ENCODE peak calls at places on chromosomes 5 and 9, in four cellular contexts. W is tibial nerve; C is nephron progenitor cell; S is activated T-cell treated with anti-CD3 and anti-CD28 coated beads, Interleukin-2, amount 50 U/mL, for 24 hours. A is an unnamed sample.

GRCh38 chr5:62488531-62488930 is 76.0 kb downstream of the IPO11 start:
- DNase-seq in W (no peak), C (no peak), S (no peak), A (no peak)

GRCh38 chr5:158812381-158812780 is 287.3 kb downstream of the EBF1 start:
- DNase-seq in W (no peak), C (peak), S (peak), A (no peak)

GRCh38 chr5:153425914-153426313 is 64.6 kb upstream of the GRIA1 start:
- DNase-seq in W (no peak), C (no peak), S (no peak), A (peak)

GRCh38 chr9:110440161-110440560 is 102.5 kb upstream of the TXNDC8 start:
- DNase-seq in W (no peak), C (no peak), S (no peak), A (no peak)

GRCh38 chr9:13707635-13708410 is 428.3 kb upstream of the MPDZ start:
- DNase-seq in W (no peak), C (no peak), S (no peak), A (no peak)

GRCh38 chr9:79233542-79233941 is 338.2 kb upstream of the TLE4 start:
- DNase-seq in W (no peak), C (no peak), S (no peak), A (peak)

GRCh38 chr9:34783951-34784487 is 74.1 kb upstream of the CCL21 start:
- DNase-seq in W (no peak), C (no peak), S (no peak), A (no peak)

GRCh38 chr5:2027790-2028189 is 145.1 kb upstream of the IRX4 start:
- DNase-seq in W (no peak), C (no peak), S (no peak), A (no peak)

GRCh38 chr5:115433918-115434317 is 110.7 kb downstream of the FEM1C start:
- DNase-seq in W (no peak), C (no peak), S (no peak), A (no peak)

GRCh38 chr9:90333226-90333625 is 309.4 kb downstream of the DIRAS2 start:
- DNase-seq in W (no peak), C (no peak), S (no peak), A (no peak)

GRCh38 chr5:8842906-8843590 is 702.8 kb downstream of the SEMA5A start:
- DNase-seq in W (peak), C (no peak), S (no peak), A (peak)

GRCh38 chr9:80061940-80062339 is 490.2 kb downstream of the TLE4 start:
- DNase-seq in W (peak), C (no peak), S (no peak), A (peak)

GRCh38 chr9:90290716-90291485 is 351.7 kb downstream of the DIRAS2 start:
- DNase-seq in W (no peak), C (no peak), S (no peak), A (no peak)

GRCh38 chr9:137277329-137278041 is at the start of gene TOR4A:
- DNase-seq in W (peak), C (peak), S (no peak), A (peak)

GRCh38 chr9:136975624-136976023 is 1.7 kb upstream of the PTGDS start:
- DNase-seq in W (no peak), C (peak), S (peak), A (peak)

GRCh38 chr5:16935271-16936149 is 578 bp downstream of the MYO10 start:
- DNase-seq in W (peak), C (peak), S (peak), A (peak)

GRCh38 chr5:169169786-169170185 is 131.2 kb downstream of the SLIT3 start:
- DNase-seq in W (no peak), C (no peak), S (no peak), A (peak)

GRCh38 chr5:95086932-95087818 is 197.7 kb downstream of the MCTP1 start:
- DNase-seq in W (no peak), C (no peak), S (no peak), A (no peak)

GRCh38 chr9:76913467-76913866 is 7.6 kb upstream of the PRUNE2 start:
- DNase-seq in W (no peak), C (no peak), S (no peak), A (no peak)

GRCh38 chr5:10233505-10233904 is 16.2 kb downstream of the ATPSCKMT start:
- DNase-seq in W (no peak), C (peak), S (no peak), A (peak)

GRCh38 chr5:111734013-111734412 is 23.0 kb downstream of the NREP start:
- DNase-seq in W (no peak), C (no peak), S (no peak), A (peak)

GRCh38 chr5:170450041-170450660 is 53.7 kb upstream of the KCNIP1 start:
- DNase-seq in W (no peak), C (no peak), S (no peak), A (no peak)

GRCh38 chr5:155575861-155576260 is 562.3 kb downstream of the KIF4B start:
- DNase-seq in W (no peak), C (no peak), S (no peak), A (no peak)

GRCh38 chr5:174120436-174120835 is 74.9 kb downstream of the NSG2 start:
- DNase-seq in W (no peak), C (no peak), S (no peak), A (no peak)

GRCh38 chr5:134577022-134577795 is 51.7 kb downstream of the JADE2 start:
- DNase-seq in W (no peak), C (no peak), S (no peak), A (no peak)

GRCh38 chr5:98454904-98455303 is 318.6 kb upstream of the RGMB start:
- DNase-seq in W (peak), C (no peak), S (no peak), A (no peak)

GRCh38 chr5:139646912-139647391 is 1.2 kb upstream of the CXXC5 start:
- DNase-seq in W (no peak), C (peak), S (no peak), A (no peak)

GRCh38 chr5:95735436-95735835 is 4.3 kb downstream of the RHOBTB3 start:
- DNase-seq in W (no peak), C (no peak), S (no peak), A (no peak)

GRCh38 chr9:117278020-117278419 is 136.8 kb downstream of the ASTN2 start:
- DNase-seq in W (no peak), C (no peak), S (no peak), A (no peak)

GRCh38 chr9:104896131-104896530 is 31.8 kb downstream of the ABCA1 start:
- DNase-seq in W (no peak), C (no peak), S (no peak), A (no peak)

GRCh38 chr9:126376311-126376902 is 49.8 kb downstream of the MVB12B start:
- DNase-seq in W (no peak), C (no peak), S (no peak), A (peak)

GRCh38 chr9:129640871-129641750 is 840 bp downstream of the ASB6 start:
- DNase-seq in W (no peak), C (no peak), S (no peak), A (no peak)

GRCh38 chr9:92373167-92373566 is 31.2 kb downstream of the OGN start:
- DNase-seq in W (no peak), C (no peak), S (no peak), A (no peak)

GRCh38 chr5:145350501-145350900 is 484.6 kb downstream of the PRELID2 start:
- DNase-seq in W (no peak), C (no peak), S (no peak), A (no peak)

GRCh38 chr9:137664676-137665075 is 45.9 kb downstream of the EHMT1 start:
- DNase-seq in W (no peak), C (no peak), S (no peak), A (no peak)

GRCh38 chr9:109098221-109098959 is 21.4 kb downstream of the TMEM245 start:
- DNase-seq in W (no peak), C (peak), S (no peak), A (peak)

GRCh38 chr5:96852769-96853168 is 23.5 kb upstream of the ERAP2 start:
- DNase-seq in W (no peak), C (no peak), S (no peak), A (no peak)

GRCh38 chr9:32879335-32879734 is 96.0 kb downstream of the TMEM215 start:
- DNase-seq in W (no peak), C (no peak), S (no peak), A (no peak)

A was measured in SJCRH30.